ENCODE peak calls at places on chromosomes 4 and X, in seven cellular contexts. B, L, N, O, T, V and F are unnamed samples.

GRCh38 chr4:8086751-8087445 is 71.7 kb downstream of the ABLIM2 start:
- DNase-seq in B (no peak), L (no peak), N (no peak), O (no peak), T (no peak), V (no peak), F (no peak)

GRCh38 chr4:108029731-108030130 is 40.0 kb downstream of the HADH start:
- DNase-seq in B (no peak), L (no peak), N (no peak), O (no peak), T (peak), V (no peak), F (no peak)

GRCh38 chr4:94801016-94801415 is 43.3 kb downstream of the BMPR1B start:
- DNase-seq in B (no peak), L (no peak), N (no peak), O (no peak), T (no peak), V (no peak), F (no peak)

GRCh38 chr4:102564399-102564921 is 63.3 kb downstream of the NFKB1 start:
- DNase-seq in B (peak), L (no peak), N (no peak), O (peak), T (peak), V (peak), F (no peak)

GRCh38 chrX:149910178-149910695 is 19.1 kb upstream of the HSFX4 start:
- DNase-seq in B (no peak), L (no peak), N (no peak), O (no peak), T (no peak), V (no peak), F (no peak)

GRCh38 chr4:86926428-86927086 is 8.3 kb upstream of the AFF1 start:
- DNase-seq in B (no peak), L (no peak), N (no peak), O (no peak), T (no peak), V (no peak), F (no peak)

GRCh38 chrX:20118065-20118824 is 1.5 kb upstream of the MAP7D2 start:
- DNase-seq in B (no peak), L (no peak), N (no peak), O (no peak), T (no peak), V (no peak), F (no peak)

GRCh38 chr4:135185256-135185655 is 983.7 kb upstream of the PABPC4L start:
- DNase-seq in B (no peak), L (no peak), N (no peak), O (no peak), T (no peak), V (no peak), F (no peak)

GRCh38 chr4:17665852-17666251 is 51.4 kb downstream of the MED28 start:
- DNase-seq in B (no peak), L (no peak), N (no peak), O (no peak), T (no peak), V (no peak), F (no peak)

GRCh38 chrX:103431316-103431715 is 55.0 kb downstream of the BEX3 start:
- DNase-seq in B (no peak), L (no peak), N (no peak), O (no peak), T (no peak), V (no peak), F (no peak)

GRCh38 chr4:154184238-154184637 is 307.4 kb downstream of the DCHS2 start:
- DNase-seq in B (no peak), L (no peak), N (no peak), O (no peak), T (no peak), V (no peak), F (no peak)

GRCh38 chrX:133523094-133523493 is 107.8 kb upstream of the GPC4 start:
- DNase-seq in B (no peak), L (no peak), N (no peak), O (no peak), T (no peak), V (no peak), F (no peak)

GRCh38 chr4:25258980-25259578 is 25.2 kb downstream of the PI4K2B start:
- DNase-seq in B (no peak), L (no peak), N (no peak), O (no peak), T (peak), V (no peak), F (no peak)